ENCODE peak calls at places on chromosome 7, in ten cellular contexts. B is cardiac muscle cell, F is astrocyte, M is Peyer's patch, G is lung, Q is uterus, K is neural progenitor cell, S is mesendoderm, L is A673, E is tibial nerve. P is an unnamed sample.

GRCh38 chr7:4282434-4283223 is 399.5 kb upstream of the FOXK1 start:
- DNase-seq in E (no peak), M (peak; percentile 24), S (peak; percentile 40), B (no peak), L (no peak), K (no peak), F (peak; percentile 62), Q (no peak), G (no peak), P (no peak)

GRCh38 chr7:109699661-109700060 is 1130.0 kb downstream of the DNAJB9 start:
- DNase-seq in E (no peak), M (no peak), Q (no peak), B (no peak), S (no peak), K (no peak), G (no peak), L (no peak), F (no peak), P (no peak)

GRCh38 chr7:17302575-17303142 is 4.2 kb downstream of the AHR start:
- DNase-seq in S (no peak), Q (no peak), B (peak; percentile 47), G (no peak), K (no peak), L (peak; percentile 73), M (no peak), F (no peak), E (no peak), P (no peak)

GRCh38 chr7:18558503-18558902 is 63.0 kb downstream of the HDAC9 start:
- DNase-seq in S (no peak), K (no peak), G (no peak), E (no peak), Q (no peak), B (no peak), F (peak; percentile 68), M (no peak), L (no peak), P (no peak)

GRCh38 chr7:4951903-4952636 is 6.9 kb downstream of the MMD2 start:
- DNase-seq in M (no peak), E (no peak), F (peak; percentile 2), Q (no peak), K (peak; percentile 65), S (peak; percentile 45), L (peak; percentile 37), G (no peak), B (peak; percentile 28), P (no peak)

GRCh38 chr7:44290250-44290616 is 35.2 kb downstream of the CAMK2B start:
- DNase-seq in B (no peak), G (no peak), F (no peak), S (no peak), K (no peak), Q (peak; percentile 7), M (peak; percentile 33), L (no peak), E (no peak), P (no peak)

GRCh38 chr7:78769551-78770101 is 683.8 kb downstream of the MAGI2 start:
- DNase-seq in G (no peak), B (no peak), L (no peak), F (no peak), K (no peak), Q (no peak), E (no peak), S (peak; percentile 29), M (no peak), P (no peak)

GRCh38 chr7:107119376-107120100 is 49.3 kb upstream of the HBP1 start:
- DNase-seq in G (no peak), F (peak; percentile 30), L (no peak), E (no peak), B (no peak), M (no peak), Q (no peak), K (no peak), S (no peak), P (no peak)

GRCh38 chr7:34430456-34430855 is 227.6 kb upstream of the NPSR1 start:
- DNase-seq in S (peak; percentile 11), M (no peak), B (peak; percentile 93), E (no peak), K (peak; percentile 20), F (peak; percentile 67), L (peak; percentile 54), G (no peak), Q (no peak), P (no peak)

GRCh38 chr7:75977741-75978140 is 16.7 kb downstream of the TMEM120A start:
- DNase-seq in M (no peak), G (no peak), E (no peak), S (no peak), L (no peak), K (no peak), Q (peak; percentile 52), F (no peak), B (peak; percentile 86), P (no peak)

GRCh38 chr7:130367836-130368235 is 12.5 kb upstream of the CPA1 start:
- DNase-seq in L (no peak), E (no peak), S (no peak), G (no peak), F (no peak), Q (no peak), M (no peak), K (no peak), B (no peak), P (no peak)

GRCh38 chr7:27921081-27921836 is 181.3 kb downstream of the TAX1BP1 start:
- DNase-seq in L (peak; percentile 83), B (peak; percentile 89), Q (peak; percentile 37), E (no peak), S (peak; percentile 86), F (peak; percentile 69), K (peak; percentile 80), M (no peak), G (no peak), P (peak; percentile 71)

GRCh38 chr7:148709019-148709418 is 10.3 kb downstream of the CUL1 start:
- DNase-seq in L (no peak), S (no peak), M (no peak), F (no peak), E (no peak), G (no peak), K (no peak), Q (no peak), B (no peak), P (no peak)
- H3K27me3 ChIP-seq in L (no peaks in the 10 kb centered on the region), S (no peaks in the 10 kb centered on the region), M (no peaks in the 10 kb centered on the region), F (no peaks in the 10 kb centered on the region), E (no peaks in the 10 kb centered on the region), G (no peaks in the 10 kb centered on the region), K (no peaks in the 10 kb centered on the region), Q (no peaks in the 10 kb centered on the region), B (no peaks in the 10 kb centered on the region), P (no peaks in the 10 kb centered on the region)

GRCh38 chr7:55046582-55047347 is 27.9 kb downstream of the EGFR start:
- DNase-seq in S (no peak), L (no peak), F (no peak), B (no peak), Q (no peak), M (peak; percentile 57), G (no peak), E (no peak), K (no peak), P (peak; percentile 87)

GRCh38 chr7:55048221-55048859 is 29.5 kb downstream of the EGFR start:
- DNase-seq in E (no peak), F (no peak), S (no peak), M (no peak), B (no peak), L (no peak), K (no peak), Q (no peak), G (no peak), P (peak; percentile 49)

GRCh38 chr7:55043691-55044090 is 24.9 kb downstream of the EGFR start:
- DNase-seq in M (no peak), Q (no peak), B (no peak), E (no peak), S (peak; percentile 10), G (no peak), L (no peak), F (no peak), K (no peak), P (no peak)

GRCh38 chr7:55044318-55044717 is 25.5 kb downstream of the EGFR start:
- DNase-seq in E (no peak), B (no peak), L (no peak), F (no peak), K (no peak), G (no peak), M (no peak), S (no peak), Q (no peak), P (no peak)

DNA sequence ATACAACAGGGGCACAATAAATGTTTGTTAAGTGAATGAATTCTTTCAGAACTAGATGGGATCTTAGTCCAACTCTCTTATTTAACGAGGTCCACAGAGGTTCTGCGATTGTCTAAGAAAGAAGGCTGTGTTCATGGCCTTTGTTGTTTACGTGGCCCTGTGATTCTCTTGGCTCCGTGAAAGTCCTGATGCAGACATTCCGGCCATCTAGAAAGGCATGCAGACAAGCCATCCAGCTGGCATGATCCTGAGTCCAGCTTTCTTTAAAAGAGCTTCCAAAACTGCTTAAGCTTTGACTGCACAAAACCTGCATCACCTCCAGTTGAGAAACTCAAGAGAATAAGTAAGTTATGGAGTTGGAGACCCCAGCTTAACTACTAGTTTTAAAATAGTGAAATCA is 26.0 kb downstream of the EGFR start:
- DNase-seq in Q (no peak), L (no peak), G (no peak), M (no peak), B (no peak), K (no peak), E (no peak), S (no peak), F (peak; percentile 37), P (no peak)
- H3K4me1 ChIP-seq in Q (no peaks in the 10 kb centered on the region), L (no peaks in the 10 kb centered on the region), G (peaks cover 9% of the 10 kb centered on the region), M (peaks cover 7% of the 10 kb centered on the region), B (no peaks in the 10 kb centered on the region), K (no peaks in the 10 kb centered on the region), E (no peaks in the 10 kb centered on the region), S (no peaks in the 10 kb centered on the region), F (no peaks in the 10 kb centered on the region), P (peaks cover 10% of the 10 kb centered on the region)

DNA sequence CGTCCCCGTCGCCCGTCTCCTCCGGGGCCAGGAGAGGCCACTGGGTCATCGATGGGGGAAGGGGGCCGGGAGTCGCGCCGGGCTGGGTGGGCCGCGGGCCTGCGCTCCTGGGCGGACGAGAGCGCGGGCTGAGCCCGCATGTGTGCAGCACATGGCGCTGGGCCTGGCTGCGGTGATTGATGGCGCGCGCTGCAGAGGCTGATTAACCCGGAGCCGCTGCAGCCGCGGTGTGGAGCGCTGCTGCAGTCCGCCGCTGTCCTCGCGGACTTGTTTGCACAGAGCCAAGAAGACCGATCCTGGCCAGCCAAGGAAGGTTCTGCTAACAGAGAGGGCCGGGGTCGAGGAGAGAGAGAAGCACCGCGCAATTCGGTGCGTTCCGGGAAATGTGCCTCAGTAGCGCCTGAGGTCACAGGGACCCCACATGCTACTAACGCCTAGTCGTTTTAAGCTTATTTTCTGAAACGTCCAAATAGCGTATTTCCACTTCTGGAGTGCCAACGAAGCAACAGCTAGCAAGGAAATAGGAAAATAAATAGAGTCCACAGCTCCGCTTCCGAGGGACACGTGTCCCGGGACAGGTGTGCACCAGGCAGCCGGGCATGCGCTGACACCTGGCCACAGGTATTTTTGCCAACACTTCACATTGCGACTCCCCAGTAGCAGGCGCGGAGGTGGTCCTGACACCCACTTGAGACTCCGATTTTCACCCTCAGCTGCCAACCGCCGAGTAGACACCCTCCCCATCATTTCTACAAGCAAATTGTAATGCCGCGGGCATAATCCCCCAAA is 6.2 kb downstream of the MNX1 start:
- DNase-seq in K (peak; percentile 84), B (peak; percentile 49), M (no peak), S (peak; percentile 72), L (no peak), G (no peak), Q (no peak), F (peak; percentile 17), E (no peak), P (no peak)
- H3K27me3 ChIP-seq in K (peaks cover 100% of the 10 kb centered on the region), B (peaks cover 100% of the 10 kb centered on the region), M (peaks cover 41% of the 10 kb centered on the region), S (peaks cover 92% of the 10 kb centered on the region), L (peaks cover 100% of the 10 kb centered on the region), G (peaks cover 34% of the 10 kb centered on the region), Q (peaks cover 45% of the 10 kb centered on the region), F (peaks cover 86% of the 10 kb centered on the region), E (peaks cover 2% of the 10 kb centered on the region), P (peaks cover 42% of the 10 kb centered on the region)

GRCh38 chr7:116230191-116231005 is 20.1 kb downstream of the TES start:
- DNase-seq in G (no peak), E (no peak), K (no peak), B (peak; percentile 22), Q (no peak), L (no peak), F (no peak), S (no peak), M (no peak), P (no peak)
- H3K4me1 ChIP-seq in G (peaks cover 3% of the 10 kb centered on the region), E (no peaks in the 10 kb centered on the region), K (no peaks in the 10 kb centered on the region), B (no peaks in the 10 kb centered on the region), Q (peaks cover 2% of the 10 kb centered on the region), L (peaks cover 89% of the 10 kb centered on the region), F (peaks cover 55% of the 10 kb centered on the region), S (peaks cover 8% of the 10 kb centered on the region), M (no peaks in the 10 kb centered on the region), P (peaks cover 7% of the 10 kb centered on the region)

P was measured in small intestine.